ENCODE peak calls at places on chromosomes 16 and 17, in four cellular contexts. One of them, this sample, is unnamed.

GRCh38 chr17:33777674-33778073 is 477.4 kb upstream of the CCL2 start:
- DNase-seq in mesendoderm: no peak
- DNase-seq in IMR-90: no peak
- DNase-seq in H1: no peak
- DNase-seq in this sample: no peak

GRCh38 chr17:41539979-41540701 is 12.0 kb upstream of the KRT19 start:
- DNase-seq in mesendoderm: no peak
- DNase-seq in IMR-90: no peak
- DNase-seq in H1: no peak
- DNase-seq in this sample: no peak

GRCh38 chr16:12850186-12850585 is 46.5 kb upstream of the CPPED1 start:
- DNase-seq in mesendoderm: no peak
- DNase-seq in IMR-90: no peak
- DNase-seq in H1: no peak
- DNase-seq in this sample: no peak

GRCh38 chr17:36593651-36594316 is 2.1 kb downstream of the DHRS11 start:
- DNase-seq in mesendoderm: peak; percentile 26
- DNase-seq in IMR-90: no peak
- DNase-seq in H1: no peak
- DNase-seq in this sample: no peak

GRCh38 chr16:14338969-14339368 is 267.9 kb downstream of the MRTFB start:
- DNase-seq in mesendoderm: no peak
- DNase-seq in IMR-90: no peak
- DNase-seq in H1: no peak
- DNase-seq in this sample: no peak

GRCh38 chr17:32111141-32111771 is 31.0 kb upstream of the RHOT1 start:
- DNase-seq in mesendoderm: peak; percentile 58
- DNase-seq in IMR-90: peak; percentile 68
- DNase-seq in H1: peak; percentile 39
- DNase-seq in this sample: peak; percentile 84

GRCh38 chr16:56226187-56226586 is 34.9 kb downstream of the GNAO1 start:
- DNase-seq in mesendoderm: no peak
- DNase-seq in IMR-90: no peak
- DNase-seq in H1: no peak
- DNase-seq in this sample: no peak

GRCh38 chr17:28552201-28552999 is at the start of gene UNC119:
- DNase-seq in mesendoderm: peak; percentile 86
- DNase-seq in IMR-90: peak; percentile 46
- DNase-seq in H1: no peak
- DNase-seq in this sample: peak; percentile 87

GRCh38 chr16:14181371-14182050 is 110.4 kb downstream of the MRTFB start:
- DNase-seq in mesendoderm: no peak
- DNase-seq in IMR-90: peak; percentile 89
- DNase-seq in H1: no peak
- DNase-seq in this sample: no peak

GRCh38 chr17:4547118-4547906 is 7.9 kb downstream of the MYBBP1A start:
- DNase-seq in mesendoderm: no peak
- DNase-seq in IMR-90: no peak
- DNase-seq in H1: no peak
- DNase-seq in this sample: no peak

GRCh38 chr17:43832976-43833829 is at the start of gene MPP3:
- DNase-seq in mesendoderm: peak; percentile 51
- DNase-seq in IMR-90: peak; percentile 59
- DNase-seq in H1: no peak
- DNase-seq in this sample: peak; percentile 68

GRCh38 chr17:82863941-82864720 is 24.3 kb upstream of the ZNF750 start:
- DNase-seq in mesendoderm: peak; percentile 33
- DNase-seq in IMR-90: peak; percentile 91
- DNase-seq in H1: no peak
- DNase-seq in this sample: no peak

GRCh38 chr17:17406225-17406624 is 70.6 kb upstream of the MED9 start:
- DNase-seq in mesendoderm: no peak
- DNase-seq in IMR-90: no peak
- DNase-seq in H1: no peak
- DNase-seq in this sample: no peak

GRCh38 chr17:80481284-80482057 is 5.1 kb upstream of the NPTX1 start:
- DNase-seq in mesendoderm: no peak
- DNase-seq in IMR-90: no peak
- DNase-seq in H1: no peak
- DNase-seq in this sample: no peak

GRCh38 chr17:69060835-69061234 is at the start of gene ABCA9:
- DNase-seq in mesendoderm: no peak
- DNase-seq in IMR-90: peak; percentile 21
- DNase-seq in H1: no peak
- DNase-seq in this sample: no peak

GRCh38 chr17:14672830-14673229 is 371.9 kb downstream of the HS3ST3B1 start:
- DNase-seq in mesendoderm: peak; percentile 87
- DNase-seq in IMR-90: peak; percentile 47
- DNase-seq in H1: no peak
- DNase-seq in this sample: no peak

GRCh38 chr16:57409065-57409464 is 4.5 kb downstream of the CCL17 start:
- DNase-seq in mesendoderm: no peak
- DNase-seq in IMR-90: no peak
- DNase-seq in H1: no peak
- DNase-seq in this sample: no peak

GRCh38 chr16:13982446-13982845 is 62.5 kb downstream of the ERCC4 start:
- DNase-seq in mesendoderm: peak; percentile 28
- DNase-seq in IMR-90: no peak
- DNase-seq in H1: no peak
- DNase-seq in this sample: no peak

GRCh38 chr16:52912565-52913173 is 140.0 kb downstream of the CHD9NB start:
- DNase-seq in mesendoderm: peak; percentile 83
- DNase-seq in IMR-90: peak; percentile 49
- DNase-seq in H1: peak; percentile 33
- DNase-seq in this sample: peak; percentile 80

GRCh38 chr16:85553436-85554113 is 59.5 kb upstream of the GSE1 start:
- DNase-seq in mesendoderm: peak; percentile 90
- DNase-seq in IMR-90: peak; percentile 34
- DNase-seq in H1: no peak
- DNase-seq in this sample: peak; percentile 73

GRCh38 chr16:59604331-59604730 is 870.2 kb upstream of the GOT2 start:
- DNase-seq in mesendoderm: no peak
- DNase-seq in IMR-90: peak; percentile 4
- DNase-seq in H1: no peak
- DNase-seq in this sample: no peak

GRCh38 chr17:45129426-45129939 is 2.8 kb downstream of the PLCD3 start:
- DNase-seq in mesendoderm: peak; percentile 75
- DNase-seq in IMR-90: no peak
- DNase-seq in H1: no peak
- DNase-seq in this sample: no peak

GRCh38 chr16:56977823-56978430 is 11.4 kb upstream of the NLRC5 start:
- DNase-seq in mesendoderm: no peak
- DNase-seq in IMR-90: no peak
- DNase-seq in H1: no peak
- DNase-seq in this sample: no peak

GRCh38 chr16:26118575-26118974 is 426.8 kb downstream of the HS3ST4 start:
- DNase-seq in mesendoderm: peak; percentile 91
- DNase-seq in IMR-90: no peak
- DNase-seq in H1: peak; percentile 7
- DNase-seq in this sample: peak; percentile 38

GRCh38 chr17:77257596-77258458 is 117.1 kb downstream of the SEC14L1 start:
- DNase-seq in mesendoderm: no peak
- DNase-seq in IMR-90: no peak
- DNase-seq in H1: no peak
- DNase-seq in this sample: no peak

GRCh38 chr16:14013571-14014283 is 57.4 kb upstream of the MRTFB start:
- DNase-seq in mesendoderm: peak; percentile 48
- DNase-seq in IMR-90: peak; percentile 93
- DNase-seq in H1: no peak
- DNase-seq in this sample: no peak

GRCh38 chr16:71360378-71360777 is 1.9 kb downstream of the CALB2 start:
- DNase-seq in mesendoderm: peak; percentile 53
- DNase-seq in IMR-90: peak; percentile 94
- DNase-seq in H1: no peak
- DNase-seq in this sample: no peak

GRCh38 chr16:1212616-1213194 is 12.4 kb downstream of the TPSG1 start:
- DNase-seq in mesendoderm: no peak
- DNase-seq in IMR-90: no peak
- DNase-seq in H1: no peak
- DNase-seq in this sample: no peak

GRCh38 chr16:16983545-16983944 is 487.2 kb downstream of the XYLT1 start:
- DNase-seq in mesendoderm: no peak
- DNase-seq in IMR-90: no peak
- DNase-seq in H1: no peak
- DNase-seq in this sample: no peak

GRCh38 chr16:12289175-12290063 is 312.9 kb downstream of the SNX29 start:
- DNase-seq in mesendoderm: no peak
- DNase-seq in IMR-90: no peak
- DNase-seq in H1: no peak
- DNase-seq in this sample: no peak

GRCh38 chr17:79065105-79065670 is 9.4 kb upstream of the ENGASE start:
- DNase-seq in mesendoderm: peak; percentile 61
- DNase-seq in IMR-90: peak; percentile 32
- DNase-seq in H1: no peak
- DNase-seq in this sample: peak; percentile 73

GRCh38 chr17:205817-206216 is 24.4 kb upstream of the DOC2B start:
- DNase-seq in mesendoderm: no peak
- DNase-seq in IMR-90: no peak
- DNase-seq in H1: no peak
- DNase-seq in this sample: no peak

GRCh38 chr17:202501-202951 is 21.1 kb upstream of the DOC2B start:
- DNase-seq in mesendoderm: no peak
- DNase-seq in IMR-90: no peak
- DNase-seq in H1: no peak
- DNase-seq in this sample: no peak

GRCh38 chr17:205176-205538 is 23.7 kb upstream of the DOC2B start:
- DNase-seq in mesendoderm: no peak
- DNase-seq in IMR-90: no peak
- DNase-seq in H1: no peak
- DNase-seq in this sample: no peak

GRCh38 chr17:206941-207560 is 25.6 kb upstream of the DOC2B start:
- DNase-seq in mesendoderm: no peak
- DNase-seq in IMR-90: no peak
- DNase-seq in H1: no peak
- DNase-seq in this sample: no peak

GRCh38 chr17:204427-205175 is 23.2 kb upstream of the DOC2B start:
- DNase-seq in mesendoderm: no peak
- DNase-seq in IMR-90: no peak
- DNase-seq in H1: no peak
- DNase-seq in this sample: no peak
- H4K5ac ChIP-seq in mesendoderm: no peak overlapping the region
- H4K5ac ChIP-seq in IMR-90: no peak overlapping the region
- H4K5ac ChIP-seq in H1: no peak overlapping the region
- H4K5ac ChIP-seq in this sample: no peak overlapping the region

GRCh38 chr16:27402964-27403600 is 1.1 kb downstream of the IL21R start:
- DNase-seq in mesendoderm: no peak
- DNase-seq in IMR-90: no peak
- DNase-seq in H1: no peak
- DNase-seq in this sample: no peak

GRCh38 chr16:27405546-27406451 is 3.8 kb downstream of the IL21R start:
- DNase-seq in mesendoderm: no peak
- DNase-seq in IMR-90: peak; percentile 17
- DNase-seq in H1: no peak
- DNase-seq in this sample: no peak

GRCh38 chr16:27402569-27402963 is 592 bp downstream of the IL21R start:
- DNase-seq in mesendoderm: no peak
- DNase-seq in IMR-90: no peak
- DNase-seq in H1: no peak
- DNase-seq in this sample: no peak

GRCh38 chr16:27403601-27403992 is 1.6 kb downstream of the IL21R start:
- DNase-seq in mesendoderm: no peak
- DNase-seq in IMR-90: no peak
- DNase-seq in H1: no peak
- DNase-seq in this sample: no peak

DNA sequence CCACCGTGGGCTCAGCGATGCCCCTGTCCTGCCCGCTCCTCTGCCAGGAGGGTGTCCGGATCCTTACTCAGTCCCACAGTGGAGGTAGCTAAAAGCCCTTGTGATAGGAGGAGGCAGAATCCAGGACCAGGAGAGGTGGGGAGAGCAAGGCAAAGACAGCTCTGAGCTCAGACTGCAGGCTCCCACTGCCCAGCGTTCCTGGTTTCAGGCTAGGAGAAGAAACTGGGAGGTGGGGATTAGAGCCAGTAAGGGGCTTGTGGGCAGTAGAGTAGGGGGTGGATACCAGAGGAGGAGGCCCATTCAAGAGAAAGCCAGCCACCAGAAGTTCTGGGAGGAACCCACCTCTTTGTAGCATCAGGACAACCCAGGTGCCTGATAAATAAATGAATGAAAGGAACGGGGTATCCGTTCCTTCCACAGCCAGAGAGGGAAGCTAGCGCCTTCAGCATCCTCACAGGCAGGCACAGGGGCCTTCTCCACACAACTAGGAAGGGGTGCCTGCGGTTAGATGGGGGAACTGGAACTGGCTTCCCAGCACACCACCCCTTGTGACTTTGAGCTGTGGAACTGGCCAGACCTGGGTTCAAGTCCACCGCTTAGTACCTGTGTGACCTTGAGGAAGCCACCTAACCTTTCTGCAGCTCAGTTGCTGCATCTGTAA is 2.3 kb downstream of the IL21R start:
- DNase-seq in mesendoderm: no peak
- DNase-seq in IMR-90: no peak
- DNase-seq in H1: no peak
- DNase-seq in this sample: no peak
- H4K5ac ChIP-seq in mesendoderm: no peak overlapping the region
- H4K5ac ChIP-seq in IMR-90: no peak overlapping the region
- H4K5ac ChIP-seq in H1: no peak overlapping the region
- H4K5ac ChIP-seq in this sample: no peak overlapping the region

DNA sequence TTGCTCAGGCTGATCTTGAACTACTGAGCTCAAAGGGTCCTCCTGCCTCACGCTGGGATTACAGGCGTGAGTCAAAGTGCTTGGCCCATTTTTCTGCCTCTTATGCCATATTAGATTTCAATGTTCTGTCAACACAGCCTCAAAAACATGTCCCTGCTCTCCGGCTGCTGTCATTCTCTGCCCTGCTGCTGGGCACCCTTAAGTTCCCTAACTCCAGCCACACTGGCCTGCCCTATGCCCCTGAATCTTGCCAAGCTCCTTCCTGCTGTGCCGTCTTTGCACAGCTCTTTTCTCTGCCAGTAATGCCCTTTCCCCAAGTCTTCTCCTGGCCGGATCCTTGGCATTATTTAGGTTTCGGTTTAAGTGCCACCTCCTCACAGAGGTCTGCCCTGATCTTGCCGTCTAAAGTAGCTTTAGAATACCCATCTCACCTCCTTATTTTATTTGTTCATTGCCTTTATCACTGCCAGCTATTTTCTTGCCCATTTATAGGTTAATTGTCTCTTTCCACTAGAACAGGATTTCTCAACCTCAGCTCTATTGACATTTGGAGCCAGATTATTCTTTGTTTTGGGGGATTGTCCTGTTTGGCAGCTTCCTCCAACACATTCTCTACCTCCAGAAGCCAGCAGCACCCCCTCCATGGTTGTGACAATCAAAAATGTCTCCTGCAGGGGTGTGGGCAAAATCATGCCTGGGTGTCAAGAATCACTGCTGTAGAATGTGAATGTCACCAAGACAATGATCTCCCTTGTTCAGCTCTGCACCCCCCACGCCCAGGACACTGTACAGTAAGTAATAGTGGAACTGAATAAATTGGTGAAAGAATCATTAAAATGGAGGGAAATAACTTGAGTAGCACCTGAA is 168.2 kb downstream of the CYLD start:
- DNase-seq in mesendoderm: no peak
- DNase-seq in IMR-90: no peak
- DNase-seq in H1: no peak
- DNase-seq in this sample: no peak
- H4K5ac ChIP-seq in mesendoderm: no peak overlapping the region
- H4K5ac ChIP-seq in IMR-90: no peak overlapping the region
- H4K5ac ChIP-seq in H1: no peak overlapping the region
- H4K5ac ChIP-seq in this sample: no peak overlapping the region

GRCh38 chr17:65984299-65984698 is 207.6 kb downstream of the CEP112 start:
- DNase-seq in mesendoderm: no peak
- DNase-seq in IMR-90: peak; percentile 68
- DNase-seq in H1: no peak
- DNase-seq in this sample: no peak
- H4K5ac ChIP-seq in mesendoderm: no peak overlapping the region
- H4K5ac ChIP-seq in IMR-90: no peak overlapping the region
- H4K5ac ChIP-seq in H1: no peak overlapping the region
- H4K5ac ChIP-seq in this sample: no peak overlapping the region

This sample was measured in H9.